ENCODE peak calls at places on chromosomes 11 and 22, in four cellular contexts. J is ovary, F is HCT116, P is mesendoderm. K is an unnamed sample.

GRCh38 chr11:1573847-1574255 is 1.8 kb upstream of the DUSP8 start:
- DNase-seq in J (no peak), F (peak; percentile 39), P (no peak), K (no peak)

GRCh38 chr11:62124186-62125113 is 639 bp downstream of the INCENP start:
- DNase-seq in J (no peak), F (no peak), P (peak; percentile 35), K (no peak)

GRCh38 chr22:29269230-29269604 is 1.1 kb downstream of the EWSR1 start:
- DNase-seq in J (no peak), F (no peak), P (peak; percentile 42), K (no peak)

GRCh38 chr11:57476223-57476882 is 16.0 kb downstream of the RTN4RL2 start:
- DNase-seq in J (peak; percentile 64), F (no peak), P (no peak), K (no peak)

GRCh38 chr22:37472418-37473006 is 13.7 kb downstream of the MFNG start:
- DNase-seq in J (no peak), F (no peak), P (peak; percentile 53), K (no peak)

GRCh38 chr11:117950320-117950719 is 21.1 kb upstream of the TMPRSS13 start:
- DNase-seq in J (no peak), F (no peak), P (peak; percentile 46), K (no peak)

GRCh38 chr11:131910491-131911387 is 540.3 kb downstream of the NTM start:
- DNase-seq in J (no peak), F (no peak), P (peak; percentile 63), K (no peak)

GRCh38 chr11:36463781-36464180 is 46.3 kb downstream of the TRAF6 start:
- DNase-seq in J (no peak), F (no peak), P (peak; percentile 52), K (no peak)

GRCh38 chr11:61971177-61972111 is 4.0 kb upstream of the FTH1 start:
- DNase-seq in J (peak; percentile 100), F (peak; percentile 88), P (peak; percentile 100), K (peak; percentile 99)

GRCh38 chr11:103907136-103907535 is 129.3 kb upstream of the DDI1 start:
- DNase-seq in J (no peak), F (no peak), P (no peak), K (no peak)

GRCh38 chr11:19725379-19726079 is 12.9 kb downstream of the NAV2 start:
- DNase-seq in J (no peak), F (no peak), P (peak; percentile 36), K (peak; percentile 91)

GRCh38 chr11:107707807-107708206 is 4.0 kb downstream of the SLN start:
- DNase-seq in J (no peak), F (no peak), P (peak; percentile 67), K (no peak)

GRCh38 chr11:107705027-107705426 is 6.8 kb downstream of the SLN start:
- DNase-seq in J (no peak), F (no peak), P (no peak), K (no peak)

GRCh38 chr11:107706531-107706930 is 5.3 kb downstream of the SLN start:
- DNase-seq in J (no peak), F (no peak), P (no peak), K (no peak)

GRCh38 chr11:107708787-107709186 is 3.1 kb downstream of the SLN start:
- DNase-seq in J (no peak), F (no peak), P (no peak), K (no peak)

GRCh38 chr11:107707128-107707760 is 4.6 kb downstream of the SLN start:
- DNase-seq in J (no peak), F (no peak), P (no peak), K (no peak)
- H3K27ac ChIP-seq in J (no peak overlapping the region), F (no peak overlapping the region), P (no peak overlapping the region), K (no peak overlapping the region)

GRCh38 chr11:120546312-120547205 is 35.0 kb downstream of the GRIK4 start:
- DNase-seq in J (peak; percentile 88), F (peak; percentile 58), P (peak; percentile 65), K (peak; percentile 93)
- H3K4me1 ChIP-seq in J (peaks cover 23% of the 10 kb centered on the region), F (peaks cover 35% of the 10 kb centered on the region), P (no peaks in the 10 kb centered on the region), K (no peaks in the 10 kb centered on the region)

GRCh38 chr22:43442386-43443060 is 30.7 kb downstream of the MPPED1 start:
- DNase-seq in J (no peak), F (no peak), P (no peak), K (no peak)
- H3K4me3 ChIP-seq in J (no peak overlapping the region), F (no peak overlapping the region), P (no peak overlapping the region), K (no peak overlapping the region)

DNA sequence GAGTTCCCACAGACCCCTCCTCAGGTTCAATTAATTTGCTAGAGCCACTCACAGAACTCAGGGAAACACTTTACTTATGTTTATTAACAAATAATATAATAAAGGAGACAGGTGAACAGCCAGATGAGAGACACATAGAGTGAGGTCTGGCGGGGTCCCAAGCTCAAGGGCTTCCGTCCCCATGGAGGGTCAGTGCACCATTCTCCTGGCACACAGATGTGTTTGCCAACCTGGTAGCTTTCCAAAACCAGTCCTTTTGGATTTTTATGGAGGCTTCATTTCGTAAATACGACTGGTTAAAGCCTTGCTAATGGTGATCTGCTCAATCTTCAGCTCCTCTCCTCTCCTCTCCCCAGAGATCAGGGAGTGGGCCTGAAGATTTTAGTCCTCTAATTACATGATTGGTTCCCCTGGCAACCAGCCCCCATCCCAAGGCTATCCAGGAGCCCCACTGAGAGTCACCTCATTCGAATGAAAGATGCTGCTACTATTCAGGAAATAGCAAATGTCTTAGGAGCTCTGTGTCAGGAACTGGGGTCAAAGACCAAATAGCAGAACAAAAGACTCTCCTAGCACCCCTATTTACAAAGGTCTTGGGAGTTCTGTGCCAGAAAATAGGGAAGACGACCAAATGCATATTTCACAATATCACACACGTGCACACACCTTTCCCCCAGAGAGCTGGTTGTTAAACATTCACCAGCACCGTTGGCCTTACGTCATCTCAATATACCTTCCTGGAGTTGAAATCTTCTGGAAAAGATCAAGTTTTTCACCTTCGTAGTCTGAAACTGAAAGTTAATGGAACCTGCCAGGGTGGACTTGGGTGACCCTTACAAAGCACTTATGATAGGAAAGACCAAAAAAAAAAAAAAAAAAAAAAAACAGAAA is 23.8 kb upstream of the CAPRIN1 start:
- DNase-seq in J (no peak), F (no peak), P (no peak), K (no peak)
- H3K27ac ChIP-seq in J (no peak overlapping the region), F (no peak overlapping the region), P (no peak overlapping the region), K (no peak overlapping the region)

GRCh38 chr11:83720675-83721074 is 434.5 kb upstream of the CCDC90B start:
- DNase-seq in J (no peak), F (no peak), P (peak; percentile 74), K (no peak)
- H3K4me1 ChIP-seq in J (no peaks in the 10 kb centered on the region), F (no peaks in the 10 kb centered on the region), P (peaks cover 10% of the 10 kb centered on the region), K (no peaks in the 10 kb centered on the region)

DNA sequence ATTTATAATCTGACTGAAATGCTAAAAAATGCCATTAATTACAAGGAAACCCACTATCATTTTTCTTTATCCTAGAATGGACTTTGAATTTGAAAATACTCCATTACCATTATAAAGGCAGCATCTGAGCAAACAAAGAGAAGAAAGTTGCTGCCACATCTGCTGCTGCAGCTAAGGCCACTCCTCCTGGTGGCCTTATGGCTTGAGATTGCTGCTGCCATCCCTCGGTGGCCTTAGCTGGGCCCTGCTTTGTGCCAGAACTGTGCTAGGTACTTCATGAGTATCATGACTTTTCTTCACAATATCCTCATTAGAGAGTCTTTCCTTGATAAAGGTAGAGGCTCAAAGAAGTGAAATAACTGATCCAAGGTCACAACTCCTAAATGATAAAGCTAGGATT is 1210.2 kb upstream of the TENM4 start:
- DNase-seq in J (no peak), F (no peak), P (no peak), K (no peak)
- H3K4me3 ChIP-seq in J (no peak overlapping the region), F (no peak overlapping the region), P (no peak overlapping the region), K (no peak overlapping the region)